ENCODE peak calls at places on chromosomes 7 and 10, in ten cellular contexts. Y, R, B, J, A, X, I, N, P and U are unnamed samples.

GRCh38 chr10:15605740-15606369 is 113.9 kb downstream of the ITGA8 start:
- DNase-seq in P (no peak), R (no peak), N (no peak), I (no peak), B (no peak), A (no peak), Y (no peak), X (peak), J (no peak), U (no peak)

GRCh38 chr7:45174966-45175765 is 17.6 kb downstream of the RAMP3 start:
- DNase-seq in P (no peak), J (no peak), A (no peak), X (no peak), I (no peak), Y (no peak), R (no peak), B (no peak), N (no peak), U (no peak)

GRCh38 chr10:12430406-12430982 is 81.1 kb downstream of the CAMK1D start:
- DNase-seq in B (no peak), Y (no peak), N (no peak), P (no peak), I (no peak), X (no peak), J (no peak), A (no peak), R (no peak), U (no peak)

GRCh38 chr10:71280216-71280615 is 38.8 kb upstream of the SLC29A3 start:
- DNase-seq in J (no peak), I (no peak), B (no peak), P (no peak), R (no peak), Y (no peak), N (no peak), A (no peak), X (peak), U (no peak)

GRCh38 chr7:49295136-49295535 is 370.8 kb downstream of the CDC14C start:
- DNase-seq in Y (no peak), A (no peak), N (peak), B (no peak), R (no peak), P (no peak), J (no peak), I (peak), X (no peak), U (no peak)

GRCh38 chr7:98252655-98253054 is 623 bp upstream of the TECPR1 start:
- DNase-seq in R (no peak), B (no peak), X (no peak), Y (peak), J (peak), P (no peak), N (peak), I (no peak), A (no peak), U (no peak)

GRCh38 chr7:40525764-40526163 is 391.0 kb downstream of the SUGCT start:
- DNase-seq in J (no peak), A (no peak), I (no peak), B (no peak), Y (no peak), X (no peak), P (no peak), R (no peak), N (no peak), U (no peak)

GRCh38 chr10:6721480-6721879 is 141.4 kb upstream of the PRKCQ start:
- DNase-seq in J (peak), N (peak), X (peak), I (peak), P (no peak), R (no peak), B (no peak), Y (peak), A (peak), U (no peak)

GRCh38 chr7:139842414-139843210 is 13.5 kb downstream of the TBXAS1 start:
- DNase-seq in I (no peak), R (no peak), B (peak), Y (peak), X (no peak), N (peak), A (no peak), J (peak), P (no peak), U (peak)

GRCh38 chr7:45073031-45073842 is 15.5 kb downstream of the NACAD start:
- DNase-seq in A (no peak), R (no peak), Y (peak), N (peak), J (no peak), P (no peak), X (no peak), B (peak), I (no peak), U (no peak)

GRCh38 chr7:91710896-91711295 is 169.6 kb downstream of the MTERF1 start:
- DNase-seq in X (no peak), J (no peak), N (peak), R (no peak), Y (peak), P (no peak), A (no peak), I (no peak), B (no peak), U (no peak)

GRCh38 chr7:150955519-150956394 is 22.4 kb downstream of the KCNH2 start:
- DNase-seq in Y (no peak), B (no peak), X (no peak), N (no peak), J (peak), A (peak), P (peak), I (peak), R (no peak), U (no peak)

DNA sequence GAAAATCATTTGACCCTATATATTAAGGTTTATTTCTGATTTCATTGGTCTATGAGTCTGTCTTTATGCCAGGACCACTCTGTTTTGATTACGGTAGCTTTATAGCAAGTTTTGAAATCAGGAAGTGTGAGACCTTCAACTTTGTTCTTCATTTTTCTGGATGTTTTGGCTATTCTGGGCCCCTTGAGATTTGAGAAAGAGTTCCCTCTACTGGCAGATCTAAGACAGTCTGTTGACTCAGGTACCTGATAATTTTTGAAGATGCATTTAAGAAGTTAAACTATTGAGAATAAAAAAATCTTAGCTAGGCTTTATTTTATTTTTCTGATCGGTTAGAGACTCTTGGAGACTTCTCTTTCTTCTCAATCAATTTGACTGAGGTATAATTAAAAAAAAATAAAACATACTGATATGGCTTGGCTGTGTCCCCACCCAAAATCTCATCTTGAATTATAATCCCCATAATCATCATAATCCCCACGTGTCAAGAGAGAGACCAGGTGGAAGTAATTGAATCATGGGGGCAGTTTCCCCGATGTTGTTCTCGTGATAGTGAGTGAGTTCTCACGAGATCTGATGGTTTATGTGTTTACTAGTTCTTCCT is 209.2 kb downstream of the SNX10 start:
- DNase-seq in Y (peak), B (peak), P (no peak), I (peak), A (peak), X (peak), N (peak), R (no peak), J (peak), U (peak)
- TF ChIP-seq CTCF in Y (peak), B (peak), P (peak), I (peak), A (peak), X (peak), N (peak), R (peak), J (peak), U (peak)

GRCh38 chr7:70812511-70812910 is 319.4 kb upstream of the GALNT17 start:
- DNase-seq in R (no peak), B (no peak), X (peak), P (no peak), A (no peak), N (no peak), Y (peak), J (no peak), I (no peak), U (no peak)
- TF ChIP-seq CTCF in R (peak), B (no peak), X (peak), P (no peak), A (peak), N (peak), Y (peak), J (peak), I (peak), U (peak)

GRCh38 chr10:60621018-60621417 is 157.3 kb upstream of the CDK1 start:
- DNase-seq in P (no peak), A (no peak), N (no peak), Y (no peak), R (no peak), B (no peak), I (no peak), J (no peak), X (no peak), U (no peak)

GRCh38 chr10:60623627-60624026 is 154.7 kb upstream of the CDK1 start:
- DNase-seq in R (no peak), B (no peak), N (no peak), P (no peak), Y (no peak), A (no peak), X (no peak), J (no peak), I (no peak), U (no peak)

GRCh38 chr10:60615551-60615950 is 162.7 kb upstream of the CDK1 start:
- DNase-seq in J (no peak), I (no peak), R (no peak), N (no peak), P (no peak), B (no peak), A (no peak), X (no peak), Y (peak), U (no peak)

GRCh38 chr10:60613434-60613833 is 164.8 kb upstream of the CDK1 start:
- DNase-seq in R (no peak), Y (no peak), B (no peak), X (no peak), J (no peak), I (no peak), A (no peak), P (no peak), N (no peak), U (no peak)

GRCh38 chr10:60618861-60619260 is 159.4 kb upstream of the CDK1 start:
- DNase-seq in J (no peak), R (no peak), N (no peak), A (no peak), X (peak), B (no peak), I (no peak), Y (no peak), P (no peak), U (no peak)
- TF ChIP-seq CTCF in J (no peak), R (peak), N (no peak), A (no peak), X (peak), B (no peak), I (no peak), Y (no peak), P (no peak), U (no peak)

GRCh38 chr10:124722812-124723783 is 21.1 kb downstream of the FAM53B start:
- DNase-seq in P (peak), Y (peak), X (no peak), A (no peak), B (peak), I (no peak), R (no peak), N (no peak), J (no peak), U (peak)

GRCh38 chr10:124723826-124724225 is 20.4 kb downstream of the FAM53B start:
- DNase-seq in J (no peak), R (no peak), Y (no peak), I (no peak), N (no peak), A (no peak), X (no peak), P (no peak), B (no peak), U (no peak)

GRCh38 chr10:124724279-124725027 is 19.7 kb downstream of the FAM53B start:
- DNase-seq in X (no peak), B (no peak), N (no peak), P (peak), Y (no peak), J (no peak), R (no peak), I (no peak), A (no peak), U (no peak)

GRCh38 chr10:124719213-124719851 is 24.8 kb downstream of the FAM53B start:
- DNase-seq in Y (peak), I (peak), J (peak), A (no peak), B (peak), X (peak), P (no peak), R (no peak), N (peak), U (peak)

DNA sequence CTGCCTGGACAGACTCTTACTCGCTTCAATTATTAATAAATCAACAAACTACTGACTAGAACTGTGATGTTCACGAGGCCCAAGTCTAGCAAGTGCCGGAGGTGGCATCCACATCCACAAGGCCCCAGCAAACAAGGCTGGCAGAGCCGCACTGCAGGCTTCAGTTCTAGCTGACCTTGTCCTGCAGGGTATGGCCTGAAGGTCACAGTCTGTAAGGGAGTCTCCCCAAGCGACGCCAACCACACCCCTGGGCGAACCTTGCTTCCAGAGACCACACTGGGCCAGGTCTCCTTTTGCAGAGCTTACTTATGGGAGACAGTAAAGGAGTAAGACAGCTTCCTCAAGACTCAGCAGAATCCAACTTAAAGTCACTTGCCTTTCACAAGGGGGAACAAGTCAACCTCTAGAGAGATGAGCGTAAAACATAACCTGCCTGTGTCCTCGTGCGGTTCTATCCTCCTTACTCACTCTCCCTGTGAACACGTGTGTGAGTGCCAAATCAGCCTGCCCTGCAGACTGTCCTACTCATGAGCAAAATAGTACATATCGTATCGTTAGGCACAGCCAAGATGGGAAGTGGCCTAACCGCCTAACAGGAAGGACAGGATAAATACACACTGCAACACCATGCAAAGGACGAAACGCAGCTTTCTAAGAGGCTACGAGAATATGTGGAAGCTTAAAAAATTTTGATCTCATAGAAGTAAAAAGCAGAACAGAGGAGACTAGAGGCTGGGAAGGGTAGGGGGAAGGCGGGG is 22.7 kb downstream of the FAM53B start:
- DNase-seq in I (no peak), N (peak), P (peak), J (no peak), R (no peak), X (no peak), A (no peak), Y (peak), B (no peak), U (no peak)
- TF ChIP-seq CTCF in I (no peak), N (no peak), P (no peak), J (no peak), R (no peak), X (no peak), A (no peak), Y (no peak), B (no peak), U (no peak)

GRCh38 chr10:93485690-93486089 is 3.6 kb upstream of the MYOF start:
- DNase-seq in R (no peak), P (no peak), I (no peak), B (no peak), A (no peak), J (no peak), N (no peak), Y (no peak), X (no peak), U (no peak)
- TF ChIP-seq CTCF in R (peak), P (no peak), I (no peak), B (no peak), A (peak), J (no peak), N (no peak), Y (no peak), X (no peak), U (no peak)

GRCh38 chr10:92574545-92575377 is 868 bp upstream of the IDE start:
- DNase-seq in X (no peak), J (peak), P (no peak), Y (peak), R (no peak), N (peak), I (peak), B (peak), A (no peak), U (peak)
- TF ChIP-seq CTCF in X (no peak), J (no peak), P (peak), Y (peak), R (peak), N (no peak), I (peak), B (peak), A (no peak), U (peak)

DNA sequence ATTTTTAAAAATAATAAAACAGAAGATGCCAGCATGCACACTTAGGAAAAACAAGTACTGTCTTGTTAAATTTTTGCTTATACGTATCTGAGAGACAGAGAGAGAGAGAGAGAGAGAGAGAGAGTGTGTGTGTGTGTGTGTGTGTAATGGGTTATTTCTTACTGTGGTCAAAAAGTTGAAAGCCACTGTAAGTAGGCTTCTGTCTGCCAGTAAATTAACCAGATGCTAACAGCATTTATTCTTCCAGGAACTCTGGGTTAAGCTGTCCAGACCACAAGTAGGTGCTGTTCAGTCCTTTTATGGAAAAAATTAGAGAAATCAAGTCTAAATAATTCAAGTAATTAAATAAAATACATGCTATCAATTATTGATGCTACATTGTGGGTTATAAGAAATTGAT is 39.7 kb downstream of the RNF32 start:
- DNase-seq in J (peak), X (no peak), I (peak), Y (peak), P (no peak), B (no peak), A (no peak), R (no peak), N (peak), U (no peak)
- TF ChIP-seq CTCF in J (no peak), X (no peak), I (no peak), Y (peak), P (no peak), B (no peak), A (no peak), R (no peak), N (no peak), U (no peak)

GRCh38 chr10:10883737-10884136 is 133.9 kb upstream of the CELF2 start:
- DNase-seq in A (no peak), R (no peak), P (no peak), N (no peak), I (no peak), X (no peak), J (no peak), B (no peak), Y (no peak), U (no peak)

GRCh38 chr10:10878944-10879343 is 138.7 kb upstream of the CELF2 start:
- DNase-seq in R (no peak), I (no peak), B (no peak), P (no peak), N (no peak), Y (no peak), J (no peak), A (no peak), X (no peak), U (no peak)

GRCh38 chr10:10886861-10887539 is 130.7 kb upstream of the CELF2 start:
- DNase-seq in A (peak), N (no peak), I (peak), X (no peak), J (no peak), Y (no peak), P (no peak), B (no peak), R (no peak), U (no peak)

GRCh38 chr10:10881132-10881813 is 136.4 kb upstream of the CELF2 start:
- DNase-seq in A (no peak), N (no peak), I (no peak), R (no peak), P (no peak), J (no peak), Y (no peak), B (no peak), X (no peak), U (no peak)
- TF ChIP-seq CTCF in A (no peak), N (no peak), I (no peak), R (no peak), P (no peak), J (no peak), Y (no peak), B (no peak), X (no peak), U (no peak)